ENCODE peak calls at places on chromosomes 3 and 15, in nine cellular contexts. Z, O, R, Q, P, C, L, S and D are unnamed samples.

GRCh38 chr3:29384640-29385039 is 103.8 kb downstream of the RBMS3 start:
- DNase-seq in Z (no peak), O (no peak), R (no peak), Q (peak; percentile 22), P (no peak), C (no peak), L (peak; percentile 91), S (peak; percentile 8), D (peak; percentile 51)

GRCh38 chr3:96863129-96863740 is 48.8 kb downstream of the EPHA6 start:
- DNase-seq in Z (peak; percentile 18), O (no peak), R (no peak), Q (no peak), P (no peak), C (no peak), L (peak; percentile 19), S (peak; percentile 72), D (peak; percentile 48)

GRCh38 chr3:103712320-103713008 is 1277.6 kb downstream of the ZPLD1 start:
- DNase-seq in Z (no peak), O (no peak), R (no peak), Q (no peak), P (no peak), C (no peak), L (no peak), S (no peak), D (no peak)

GRCh38 chr15:63226155-63226883 is 36.9 kb downstream of the RAB8B start:
- DNase-seq in Z (no peak), O (no peak), R (no peak), Q (no peak), P (no peak), C (no peak), L (no peak), S (no peak), D (no peak)

GRCh38 chr3:193046369-193046768 is 128.7 kb upstream of the MB21D2 start:
- DNase-seq in Z (no peak), O (no peak), R (no peak), Q (no peak), P (no peak), C (no peak), L (no peak), S (peak; percentile 37), D (no peak)

GRCh38 chr3:46895204-46895660 is 17.7 kb downstream of the PTH1R start:
- DNase-seq in Z (peak; percentile 72), O (peak; percentile 82), R (peak; percentile 76), Q (peak; percentile 81), P (peak; percentile 83), C (no peak), L (peak; percentile 53), S (peak; percentile 69), D (peak; percentile 58)

GRCh38 chr3:146065573-146066006 is 95.4 kb downstream of the PLOD2 start:
- DNase-seq in Z (peak; percentile 35), O (peak; percentile 64), R (peak; percentile 49), Q (no peak), P (no peak), C (no peak), L (peak; percentile 90), S (peak; percentile 61), D (peak; percentile 84)

GRCh38 chr3:38438421-38438820 is 15.3 kb upstream of the ACVR2B start:
- DNase-seq in Z (no peak), O (peak; percentile 50), R (no peak), Q (no peak), P (no peak), C (no peak), L (no peak), S (no peak), D (no peak)

GRCh38 chr3:61645148-61645547 is 83.8 kb downstream of the PTPRG start:
- DNase-seq in Z (no peak), O (no peak), R (no peak), Q (no peak), P (no peak), C (no peak), L (no peak), S (no peak), D (no peak)

GRCh38 chr15:58271410-58271809 is 133.2 kb downstream of the AQP9 start:
- DNase-seq in Z (no peak), O (no peak), R (no peak), Q (no peak), P (no peak), C (no peak), L (no peak), S (no peak), D (no peak)

DNA sequence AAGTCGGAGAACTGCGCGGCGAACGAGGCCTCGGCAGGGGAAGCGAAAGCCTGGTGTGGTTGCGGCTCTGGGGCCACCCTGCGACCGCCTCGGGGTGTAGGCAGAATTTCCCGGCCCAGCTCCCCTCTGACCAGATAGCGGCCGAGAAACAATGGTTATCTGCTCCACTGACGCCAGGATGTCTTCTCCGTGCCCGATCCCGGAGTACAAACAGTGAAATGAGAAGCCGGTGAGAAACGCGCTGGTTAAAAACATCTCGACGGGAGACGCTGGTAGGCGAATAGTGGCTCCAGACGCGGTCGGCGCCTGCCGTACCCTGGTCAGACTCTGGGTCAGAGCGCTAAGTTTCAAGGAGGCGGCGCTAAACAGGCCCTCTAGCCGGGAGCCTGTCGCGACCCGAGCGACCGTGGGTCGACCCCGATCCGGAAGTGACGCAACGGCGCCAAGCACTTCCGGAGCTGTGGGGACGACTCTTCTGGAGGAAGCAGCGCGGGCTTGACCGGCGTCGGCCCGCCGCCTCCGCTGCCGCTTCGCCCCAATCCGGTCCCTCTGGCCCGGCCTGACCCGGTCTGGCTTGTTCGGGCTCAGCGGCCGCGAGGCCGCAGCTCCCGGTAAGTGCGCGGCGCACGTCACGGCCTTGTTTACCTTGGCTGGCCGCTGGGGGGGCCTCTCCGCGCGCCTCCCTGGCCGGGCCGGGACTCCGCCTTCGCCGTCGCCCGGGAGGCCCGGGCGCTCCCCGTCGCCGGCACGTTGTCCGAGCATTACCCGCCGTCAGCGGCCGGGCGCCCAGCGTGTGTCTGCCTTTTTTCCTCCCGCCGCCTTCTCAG is at the start of gene ARIH2:
- DNase-seq in Z (peak; percentile 95), O (peak; percentile 80), R (peak; percentile 88), Q (peak; percentile 93), P (peak; percentile 95), C (peak; percentile 69), L (peak; percentile 92), S (peak; percentile 97), D (peak; percentile 95)
- TF ChIP-seq CTCF in Z (no peak), O (peak; percentile 62), R (no peak), Q (peak; percentile 32), P (no peak), C (no peak), L (no peak), S (peak; percentile 15), D (no peak)

DNA sequence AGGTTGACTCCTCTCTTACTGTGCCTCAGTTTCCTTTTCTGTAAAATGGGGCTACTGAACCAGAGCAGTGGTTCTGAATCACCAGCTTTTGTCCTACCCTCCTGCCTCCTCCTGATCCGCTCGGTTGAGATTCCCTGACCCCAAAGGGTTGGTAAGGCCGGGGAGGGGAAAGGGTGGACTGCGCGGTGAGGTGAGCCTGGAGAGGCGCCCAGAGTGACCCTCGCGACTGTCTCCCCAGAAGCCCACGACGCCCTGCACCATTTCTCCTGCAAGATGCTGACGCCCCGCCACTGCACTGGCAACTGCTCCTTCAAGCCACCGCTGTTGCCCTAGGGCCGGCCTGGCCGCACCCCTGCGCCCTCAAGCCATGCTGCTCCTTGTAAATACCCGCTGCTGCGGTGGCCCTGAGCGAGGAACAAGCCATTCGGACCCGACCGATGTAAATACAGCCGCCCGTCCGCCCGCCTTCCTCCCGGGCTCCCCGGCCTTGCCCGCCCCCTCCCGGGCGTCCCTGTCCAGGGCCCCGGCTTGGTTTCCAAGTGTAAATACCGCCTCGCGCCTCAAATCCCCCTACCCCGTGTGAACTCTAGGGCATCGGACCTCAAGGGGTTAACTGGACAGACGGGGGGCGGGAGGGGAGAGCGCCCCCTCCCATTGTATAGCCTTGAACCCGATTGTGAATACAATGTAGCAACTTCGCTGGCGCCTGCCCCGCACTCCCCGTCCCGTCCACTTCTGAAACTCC is 6.2 kb downstream of the RNU6-1 start:
- DNase-seq in Z (peak; percentile 55), O (no peak), R (no peak), Q (no peak), P (peak; percentile 66), C (no peak), L (no peak), S (peak; percentile 90), D (peak; percentile 23)
- H3K4me3 ChIP-seq in Z (peak overlapping the region; percentile 32), O (peak overlapping the region; percentile 38), R (no peak overlapping the region), Q (peak overlapping the region; percentile 61), P (peak overlapping the region; percentile 48), C (peak overlapping the region; percentile 66), L (no peak overlapping the region), S (peak overlapping the region; percentile 56), D (peak overlapping the region; percentile 9)

DNA sequence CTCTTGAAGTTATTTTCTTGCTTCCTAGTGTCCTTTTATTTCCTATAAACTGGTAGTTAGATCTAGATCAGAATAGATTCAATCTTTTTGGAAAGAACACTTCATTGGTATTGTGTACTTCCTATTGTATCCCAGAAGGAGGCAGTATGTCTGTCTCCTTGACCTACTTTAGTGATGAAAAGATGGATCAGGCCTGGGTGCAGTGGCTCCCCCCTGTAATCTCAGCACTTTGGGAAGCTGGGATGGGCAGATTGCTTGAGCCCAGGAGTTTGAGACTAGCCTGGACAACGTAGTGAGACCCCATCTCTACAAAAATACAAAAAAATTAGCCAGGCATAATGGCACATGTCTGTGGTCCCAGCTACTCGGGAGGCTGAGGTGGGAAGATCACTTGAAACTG is 12.0 kb downstream of the BSN start:
- DNase-seq in Z (no peak), O (no peak), R (no peak), Q (no peak), P (no peak), C (no peak), L (peak; percentile 10), S (no peak), D (no peak)
- TF ChIP-seq CTCF in Z (no peak), O (no peak), R (no peak), Q (peak; percentile 10), P (no peak), C (no peak), L (peak; percentile 36), S (peak; percentile 55), D (peak; percentile 32)

DNA sequence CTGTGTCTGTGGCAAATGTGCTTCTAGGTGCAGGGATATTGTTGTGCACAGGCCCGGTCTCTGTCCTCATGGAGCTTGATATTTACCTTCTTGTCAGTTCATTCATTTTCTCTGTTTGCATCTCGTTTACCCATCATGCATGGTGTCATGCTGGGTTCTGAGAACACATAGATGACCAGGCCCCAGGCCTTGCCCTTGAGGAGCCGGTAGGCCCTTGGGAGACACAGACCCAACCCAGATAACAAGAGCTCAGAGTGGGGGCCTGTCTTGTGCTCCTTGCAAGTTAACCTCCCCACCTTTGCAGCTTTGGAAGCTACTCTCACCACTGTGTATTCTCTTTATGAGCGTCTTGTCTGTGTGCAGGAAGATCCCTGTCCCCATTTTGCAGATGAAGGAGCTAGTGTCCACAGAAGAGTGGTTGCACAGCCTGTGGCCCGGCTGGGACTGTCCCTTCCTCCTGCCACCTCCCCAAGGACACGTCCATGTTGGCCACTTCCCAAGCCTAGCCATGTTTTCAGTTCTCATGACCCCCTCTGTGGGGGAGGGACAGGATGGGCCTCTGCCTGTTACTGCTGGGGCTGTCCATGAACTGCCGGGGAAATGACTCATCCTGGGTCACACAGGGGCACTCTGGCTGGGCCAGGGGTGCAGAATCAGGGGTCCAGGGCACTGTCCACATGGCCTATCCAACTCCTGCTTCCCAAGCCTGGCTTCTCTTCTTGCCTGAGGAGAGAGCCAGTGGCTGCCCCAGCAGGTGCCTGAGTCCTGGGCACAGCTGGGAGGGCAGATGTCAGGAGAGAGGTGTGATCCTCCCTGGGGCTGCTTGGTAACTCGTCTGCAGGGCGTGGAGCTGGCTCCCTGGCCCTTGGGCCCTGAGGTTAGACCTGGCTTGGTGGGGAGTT is 3.4 kb downstream of the SNX33 start:
- DNase-seq in Z (peak; percentile 66), O (no peak), R (no peak), Q (peak; percentile 77), P (no peak), C (no peak), L (no peak), S (no peak), D (peak; percentile 65)
- H3K4me3 ChIP-seq in Z (peak overlapping the region; percentile 67), O (peak overlapping the region; percentile 26), R (peak overlapping the region; percentile 30), Q (peak overlapping the region; percentile 95), P (peak overlapping the region; percentile 73), C (peak overlapping the region; percentile 79), L (peak overlapping the region; percentile 86), S (peak overlapping the region; percentile 12), D (peak overlapping the region; percentile 57)